ENCODE peak calls at places on chromosomes 16 and 17, in five cellular contexts. M is neural crest cell, E is omental fat pad, Y is GM06990, Q is psoas muscle. W is an unnamed sample.
A peak's percentile ranks its signal among the peaks of the same experiment; 100 is the strongest.

GRCh38 chr16:28110074-28110473 is 46.6 kb upstream of the GSG1L start:
- DNase-seq in E (no peak), Q (no peak), Y (no peak), M (no peak), W (no peak)

GRCh38 chr16:85234310-85235235 is 122.3 kb upstream of the CIBAR2 start:
- DNase-seq in Y (no peak), E (no peak), Q (peak; percentile 76), M (peak; percentile 68), W (no peak)

GRCh38 chr17:17768415-17769088 is 68.2 kb downstream of the SREBF1 start:
- DNase-seq in Y (no peak), E (no peak), M (no peak), Q (peak; percentile 20), W (no peak)

GRCh38 chr17:67610061-67610460 is 107.7 kb upstream of the NOL11 start:
- DNase-seq in Y (no peak), Q (no peak), E (no peak), M (no peak), W (no peak)

GRCh38 chr16:67100569-67101300 is 9.0 kb upstream of the PHAF1 start:
- DNase-seq in E (no peak), Q (no peak), Y (no peak), M (no peak), W (peak; percentile 50)

GRCh38 chr16:67842509-67843342 is 606 bp downstream of the THAP11 start:
- DNase-seq in E (no peak), Y (peak; percentile 84), M (peak; percentile 49), Q (peak; percentile 61), W (peak; percentile 54)

GRCh38 chr17:64202683-64203430 is 60.2 kb downstream of the TEX2 start:
- DNase-seq in Q (no peak), E (no peak), M (no peak), Y (no peak), W (no peak)

GRCh38 chr16:78317871-78318270 is 218.4 kb downstream of the WWOX start:
- DNase-seq in M (no peak), Y (no peak), E (no peak), Q (no peak), W (no peak)

GRCh38 chr16:23092801-23093117 is 56.5 kb downstream of the USP31 start:
- DNase-seq in Q (no peak), M (no peak), E (no peak), Y (no peak), W (no peak)

GRCh38 chr17:68457539-68458259 is 403 bp upstream of the WIPI1 start:
- DNase-seq in Q (peak; percentile 99), M (peak; percentile 97), E (peak; percentile 94), Y (peak; percentile 99), W (peak; percentile 98)

GRCh38 chr17:76547183-76547641 is 7.4 kb downstream of the PRCD start:
- DNase-seq in Y (no peak), E (no peak), M (peak; percentile 74), Q (peak; percentile 40), W (peak; percentile 78)

GRCh38 chr16:70749681-70750601 is 51.0 kb downstream of the VAC14 start:
- DNase-seq in E (no peak), Q (no peak), Y (no peak), M (peak; percentile 26), W (no peak)

GRCh38 chr17:36529121-36529520 is 5.5 kb downstream of the MYO19 start:
- DNase-seq in M (no peak), Y (no peak), Q (no peak), E (no peak), W (no peak)

GRCh38 chr17:74605361-74605760 is 13.3 kb upstream of the CD300LD start:
- DNase-seq in Y (no peak), E (peak; percentile 48), Q (peak; percentile 51), M (no peak), W (no peak)

GRCh38 chr17:42131232-42131631 is 8.6 kb downstream of the HSPB9 start:
- DNase-seq in M (no peak), E (no peak), Y (no peak), Q (no peak), W (no peak)

GRCh38 chr17:42129109-42129837 is 6.7 kb downstream of the HSPB9 start:
- DNase-seq in M (no peak), Y (no peak), Q (no peak), E (no peak), W (no peak)

GRCh38 chr17:42132941-42133340 is 10.3 kb downstream of the HSPB9 start:
- DNase-seq in Y (no peak), E (no peak), Q (peak; percentile 63), M (no peak), W (no peak)

GRCh38 chr17:42131971-42132370 is 9.4 kb downstream of the HSPB9 start:
- DNase-seq in Y (no peak), M (no peak), E (no peak), Q (no peak), W (no peak)

GRCh38 chr17:42130310-42130936 is 7.8 kb downstream of the HSPB9 start:
- DNase-seq in E (no peak), Q (no peak), Y (no peak), M (no peak), W (no peak)
- TF ChIP-seq CTCF in E (no peak), Q (no peak), Y (no peak), M (no peak), W (no peak)

GRCh38 chr16:89188064-89188441 is 12.3 kb downstream of the SLC22A31 start:
- DNase-seq in E (no peak), Y (peak; percentile 15), M (no peak), Q (no peak), W (no peak)
- TF ChIP-seq CTCF in E (no peak), Y (no peak), M (no peak), Q (no peak), W (no peak)

GRCh38 chr17:81527591-81528383 is at the start of gene FSCN2:
- DNase-seq in E (no peak), Y (no peak), Q (no peak), M (no peak), W (no peak)
- TF ChIP-seq CTCF in E (no peak), Y (no peak), Q (no peak), M (no peak), W (no peak)

DNA sequence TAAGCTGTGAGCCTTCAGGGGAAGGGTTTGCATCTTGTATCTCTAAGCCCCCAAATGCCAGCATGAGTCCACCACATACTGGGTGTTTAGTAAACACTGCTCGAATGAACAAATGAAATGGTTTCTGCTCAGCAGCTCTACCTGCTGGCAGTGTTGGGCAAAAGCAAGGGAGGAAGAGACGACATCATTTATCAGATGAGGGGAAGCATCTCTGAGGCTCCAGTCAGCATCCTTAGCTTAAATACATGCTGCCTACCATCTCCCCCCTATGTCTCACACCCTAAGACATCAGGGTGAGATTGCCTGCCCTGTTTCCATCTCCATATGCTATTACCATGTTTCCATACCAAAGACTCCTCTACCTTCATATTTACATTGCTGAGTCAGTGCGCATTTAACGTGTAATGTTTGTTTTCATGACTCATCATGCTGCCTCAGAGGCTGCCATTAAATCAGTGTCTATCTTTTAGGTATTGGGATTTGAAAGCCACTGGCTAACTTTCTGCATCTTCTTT is 379.8 kb downstream of the UTP18 start:
- DNase-seq in Y (no peak), M (no peak), Q (no peak), E (no peak), W (peak; percentile 21)
- TF ChIP-seq CTCF in Y (peak; percentile 58), M (peak; percentile 62), Q (peak; percentile 48), E (no peak), W (peak; percentile 25)

GRCh38 chr17:9645858-9646555 is 690 bp downstream of the USP43 start:
- DNase-seq in M (peak; percentile 30), E (no peak), Y (peak; percentile 39), Q (peak; percentile 25), W (peak; percentile 55)
- TF ChIP-seq CTCF in M (no peak), E (no peak), Y (peak; percentile 11), Q (no peak), W (no peak)

GRCh38 chr16:71846443-71846842 is 667 bp downstream of the ATXN1L start:
- DNase-seq in E (no peak), M (no peak), Q (no peak), Y (no peak), W (no peak)

GRCh38 chr16:71848622-71849021 is 2.8 kb downstream of the ATXN1L start:
- DNase-seq in M (no peak), Q (no peak), E (no peak), Y (no peak), W (no peak)

GRCh38 chr16:71847096-71847495 is 1.3 kb downstream of the ATXN1L start:
- DNase-seq in E (no peak), Y (no peak), Q (no peak), M (no peak), W (no peak)

GRCh38 chr16:71843517-71844031 is 2.2 kb upstream of the ATXN1L start:
- DNase-seq in E (no peak), M (no peak), Q (no peak), Y (no peak), W (no peak)

GRCh38 chr16:71845639-71846431 is at the start of gene ATXN1L:
- DNase-seq in Y (peak; percentile 95), Q (peak; percentile 93), M (peak; percentile 85), E (peak; percentile 65), W (peak; percentile 98)
- TF ChIP-seq CTCF in Y (no peak), Q (no peak), M (no peak), E (no peak), W (no peak)

W was measured in GM13976.